ENCODE peak calls at places on chromosomes 12 and 14, in nine cellular contexts. One of them, this sample, is unnamed. For H3K27me3, the result is how much of the 10 kb centered on the place peaks cover.

GRCh38 chr14:53509227-53509822 is 356.2 kb upstream of the DDHD1 start:
- DNase-seq in cardiac muscle cell: peak
- DNase-seq in adrenal gland: no peak
- DNase-seq in body of pancreas: no peak
- DNase-seq in stomach: no peak
- DNase-seq in brain microvascular endothelial cell: no peak
- DNase-seq in sigmoid colon: peak
- DNase-seq in thyroid gland: peak
- DNase-seq in Peyer's patch: no peak
- DNase-seq in this sample: no peak

GRCh38 chr14:60249321-60250251 is 565 bp downstream of the PPM1A start:
- DNase-seq in stomach: peak
- DNase-seq in adrenal gland: peak
- DNase-seq in sigmoid colon: peak
- DNase-seq in body of pancreas: peak
- DNase-seq in brain microvascular endothelial cell: peak
- DNase-seq in Peyer's patch: peak
- DNase-seq in thyroid gland: peak
- DNase-seq in cardiac muscle cell: peak
- DNase-seq in this sample: peak

GRCh38 chr14:22599349-22599748 is 1.2 kb downstream of the ABHD4 start:
- DNase-seq in body of pancreas: no peak
- DNase-seq in thyroid gland: no peak
- DNase-seq in Peyer's patch: no peak
- DNase-seq in adrenal gland: no peak
- DNase-seq in sigmoid colon: no peak
- DNase-seq in stomach: no peak
- DNase-seq in cardiac muscle cell: no peak
- DNase-seq in brain microvascular endothelial cell: no peak
- DNase-seq in this sample: no peak

GRCh38 chr12:12671850-12672660 is 23.9 kb downstream of the GPR19 start:
- DNase-seq in body of pancreas: no peak
- DNase-seq in cardiac muscle cell: peak
- DNase-seq in stomach: no peak
- DNase-seq in brain microvascular endothelial cell: peak
- DNase-seq in Peyer's patch: no peak
- DNase-seq in sigmoid colon: no peak
- DNase-seq in thyroid gland: no peak
- DNase-seq in adrenal gland: no peak
- DNase-seq in this sample: no peak

GRCh38 chr12:128205758-128206157 is 61.2 kb upstream of the TMEM132C start:
- DNase-seq in sigmoid colon: no peak
- DNase-seq in cardiac muscle cell: no peak
- DNase-seq in stomach: no peak
- DNase-seq in body of pancreas: no peak
- DNase-seq in thyroid gland: no peak
- DNase-seq in brain microvascular endothelial cell: no peak
- DNase-seq in Peyer's patch: no peak
- DNase-seq in adrenal gland: no peak
- DNase-seq in this sample: no peak

GRCh38 chr12:43988838-43989560 is 153.1 kb downstream of the TMEM117 start:
- DNase-seq in sigmoid colon: no peak
- DNase-seq in brain microvascular endothelial cell: no peak
- DNase-seq in body of pancreas: no peak
- DNase-seq in cardiac muscle cell: no peak
- DNase-seq in adrenal gland: no peak
- DNase-seq in Peyer's patch: no peak
- DNase-seq in thyroid gland: no peak
- DNase-seq in stomach: no peak
- DNase-seq in this sample: no peak

GRCh38 chr14:88553886-88554457 is 835 bp downstream of the PTPN21 start:
- DNase-seq in brain microvascular endothelial cell: no peak
- DNase-seq in adrenal gland: peak
- DNase-seq in stomach: no peak
- DNase-seq in cardiac muscle cell: peak
- DNase-seq in Peyer's patch: no peak
- DNase-seq in sigmoid colon: no peak
- DNase-seq in body of pancreas: no peak
- DNase-seq in thyroid gland: peak
- DNase-seq in this sample: no peak

GRCh38 chr14:69475194-69475818 is 9.2 kb upstream of the PLEKHD1 start:
- DNase-seq in stomach: no peak
- DNase-seq in cardiac muscle cell: peak
- DNase-seq in thyroid gland: peak
- DNase-seq in brain microvascular endothelial cell: no peak
- DNase-seq in body of pancreas: no peak
- DNase-seq in Peyer's patch: no peak
- DNase-seq in sigmoid colon: no peak
- DNase-seq in adrenal gland: no peak
- DNase-seq in this sample: no peak

GRCh38 chr14:43356984-43357545 is 1150.0 kb downstream of the FSCB start:
- DNase-seq in sigmoid colon: no peak
- DNase-seq in Peyer's patch: no peak
- DNase-seq in cardiac muscle cell: no peak
- DNase-seq in stomach: no peak
- DNase-seq in body of pancreas: no peak
- DNase-seq in adrenal gland: no peak
- DNase-seq in thyroid gland: no peak
- DNase-seq in brain microvascular endothelial cell: no peak
- DNase-seq in this sample: no peak

DNA sequence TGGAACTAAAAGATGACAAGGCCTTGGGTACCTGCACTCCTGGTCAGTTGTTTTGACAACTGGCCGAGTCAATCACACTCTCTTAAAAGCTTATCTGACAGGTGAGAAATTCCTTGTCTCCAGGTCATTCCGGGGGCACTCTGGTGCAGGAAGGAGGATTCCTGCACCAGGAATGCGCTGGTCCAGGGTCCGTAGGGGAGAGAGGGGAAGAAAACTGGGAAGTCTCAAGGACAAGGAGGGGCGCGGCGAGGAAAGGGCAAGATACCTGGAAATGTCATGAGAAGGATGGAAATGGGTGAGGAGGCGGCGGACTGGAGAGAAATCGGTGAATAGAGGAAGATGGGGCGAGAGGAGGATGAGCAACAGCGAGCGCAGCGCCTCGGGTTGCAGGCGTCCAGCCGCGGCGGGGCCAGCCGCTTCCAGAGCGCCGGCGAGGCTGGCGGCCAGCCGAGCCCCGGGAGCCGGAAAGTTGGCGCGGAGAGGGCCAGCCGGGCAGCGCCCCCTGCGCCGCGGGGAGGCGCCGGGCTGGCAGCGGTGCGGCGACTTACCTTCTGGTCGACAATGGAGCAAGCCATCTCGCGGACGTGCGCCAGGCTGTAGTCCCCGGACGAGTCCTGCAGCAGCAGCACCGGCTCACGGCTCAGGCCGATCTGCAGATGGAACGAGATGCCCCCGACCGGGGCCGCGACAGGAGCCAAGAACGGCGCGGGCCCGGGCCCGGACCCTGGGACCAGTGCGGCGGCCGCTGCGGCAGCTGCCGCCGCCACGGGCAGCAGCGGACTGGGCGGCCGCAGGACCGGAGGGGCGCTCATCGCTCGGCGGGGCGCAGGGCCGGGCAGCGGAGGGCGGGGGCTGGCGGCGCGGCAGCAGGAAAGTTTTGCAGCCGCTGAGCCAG is 699 bp downstream of the PRKD1 start:
- DNase-seq in sigmoid colon: peak
- DNase-seq in cardiac muscle cell: peak
- DNase-seq in adrenal gland: peak
- DNase-seq in brain microvascular endothelial cell: peak
- DNase-seq in body of pancreas: peak
- DNase-seq in Peyer's patch: peak
- DNase-seq in thyroid gland: peak
- DNase-seq in stomach: peak
- DNase-seq in this sample: peak
- H3K4me3 ChIP-seq in sigmoid colon: peak
- H3K4me3 ChIP-seq in cardiac muscle cell: peak
- H3K4me3 ChIP-seq in adrenal gland: peak
- H3K4me3 ChIP-seq in brain microvascular endothelial cell: peak
- H3K4me3 ChIP-seq in body of pancreas: peak
- H3K4me3 ChIP-seq in Peyer's patch: peak
- H3K4me3 ChIP-seq in thyroid gland: peak
- H3K4me3 ChIP-seq in stomach: peak
- H3K4me3 ChIP-seq in this sample: no peak

GRCh38 chr12:116878567-116879508 is 2.4 kb downstream of the HRK start:
- DNase-seq in thyroid gland: no peak
- DNase-seq in body of pancreas: no peak
- DNase-seq in stomach: no peak
- DNase-seq in brain microvascular endothelial cell: no peak
- DNase-seq in adrenal gland: no peak
- DNase-seq in Peyer's patch: no peak
- DNase-seq in cardiac muscle cell: peak
- DNase-seq in sigmoid colon: no peak
- DNase-seq in this sample: no peak
- H3K27me3 ChIP-seq in thyroid gland: under half
- H3K27me3 ChIP-seq in body of pancreas: under half
- H3K27me3 ChIP-seq in stomach: half or more
- H3K27me3 ChIP-seq in brain microvascular endothelial cell: half or more
- H3K27me3 ChIP-seq in adrenal gland: under half
- H3K27me3 ChIP-seq in Peyer's patch: under half
- H3K27me3 ChIP-seq in cardiac muscle cell: half or more
- H3K27me3 ChIP-seq in sigmoid colon: half or more
- H3K27me3 ChIP-seq in this sample: under half

DNA sequence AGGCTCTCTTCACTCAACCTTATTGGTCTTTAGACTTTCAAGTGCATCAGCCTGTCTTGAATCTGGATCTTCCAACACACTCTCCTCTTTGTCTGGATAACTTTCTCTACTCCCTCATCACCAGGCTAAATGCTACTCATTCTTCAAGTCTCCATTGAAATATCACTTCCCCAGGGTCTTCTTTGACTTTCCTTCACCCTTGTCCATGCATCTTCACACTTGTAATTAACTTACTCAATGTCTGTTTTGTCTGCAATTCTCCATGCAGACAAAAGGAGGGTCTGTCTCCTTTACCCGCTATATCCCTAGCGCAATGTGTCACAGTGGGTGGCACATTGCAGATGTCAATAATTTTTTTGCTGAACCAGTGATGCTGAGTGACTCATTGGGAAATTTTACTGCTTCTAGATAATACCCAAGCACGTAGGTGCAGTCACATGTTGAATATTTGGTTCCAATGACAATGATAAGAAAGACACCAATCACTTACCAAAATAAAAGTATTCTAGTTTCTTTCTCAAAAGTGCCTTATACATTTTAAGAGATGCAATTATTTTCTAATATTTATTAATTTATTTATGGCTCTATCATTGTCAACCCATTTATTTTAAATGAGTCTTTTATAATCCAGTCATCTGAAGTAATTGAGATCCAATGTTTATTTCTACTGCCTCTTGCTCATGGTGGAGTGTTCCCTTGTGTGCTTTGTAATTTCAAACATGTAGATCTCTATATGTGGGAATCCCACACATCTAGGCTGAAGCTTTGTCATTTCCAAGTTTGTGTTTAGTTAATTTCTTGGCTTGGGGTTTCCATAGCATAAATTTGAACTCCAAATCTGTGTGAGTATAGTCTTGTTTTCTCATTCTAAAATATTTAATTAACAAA is 21.7 kb upstream of the RFC5 start:
- DNase-seq in sigmoid colon: no peak
- DNase-seq in stomach: no peak
- DNase-seq in cardiac muscle cell: no peak
- DNase-seq in Peyer's patch: no peak
- DNase-seq in body of pancreas: no peak
- DNase-seq in adrenal gland: no peak
- DNase-seq in brain microvascular endothelial cell: no peak
- DNase-seq in thyroid gland: no peak
- DNase-seq in this sample: no peak
- TF ChIP-seq CTCF in sigmoid colon: no peak
- TF ChIP-seq CTCF in stomach: no peak
- TF ChIP-seq CTCF in cardiac muscle cell: no peak
- TF ChIP-seq CTCF in Peyer's patch: no peak
- TF ChIP-seq CTCF in body of pancreas: no peak
- TF ChIP-seq CTCF in adrenal gland: no peak
- TF ChIP-seq CTCF in brain microvascular endothelial cell: no peak
- TF ChIP-seq CTCF in thyroid gland: no peak
- TF ChIP-seq CTCF in this sample: no peak

DNA sequence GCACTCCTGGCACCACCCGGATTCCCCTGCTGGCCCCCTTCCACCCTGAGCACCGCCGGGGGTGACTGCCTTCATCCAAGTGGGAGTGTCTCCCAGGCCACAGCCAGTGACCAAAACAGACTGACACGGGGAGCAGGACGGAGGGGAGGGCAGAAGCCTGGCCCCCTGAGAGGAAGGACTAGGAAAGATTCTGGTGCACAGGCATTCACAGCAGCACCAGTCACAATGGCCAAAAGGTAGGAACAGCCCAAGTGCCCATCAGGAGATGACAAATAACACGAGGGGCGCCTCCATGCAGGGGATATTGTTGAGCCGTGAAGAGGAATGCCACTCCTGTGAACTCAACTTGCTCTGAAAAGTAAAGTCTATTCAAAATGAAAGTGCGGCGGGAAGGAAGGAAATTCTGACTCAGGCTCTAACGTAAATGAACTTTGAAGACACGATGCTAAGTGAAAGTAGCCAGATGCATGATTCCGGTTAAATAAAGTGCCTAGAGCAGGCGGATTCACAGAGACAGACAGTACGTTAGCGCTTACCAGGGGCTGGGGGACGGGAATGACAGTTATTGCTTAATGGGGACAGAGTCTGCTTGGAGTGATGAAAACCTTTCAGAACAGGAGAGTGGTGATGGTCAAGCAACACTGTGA is 146.1 kb upstream of the NCOR2 start:
- DNase-seq in sigmoid colon: peak
- DNase-seq in body of pancreas: no peak
- DNase-seq in adrenal gland: peak
- DNase-seq in stomach: peak
- DNase-seq in thyroid gland: peak
- DNase-seq in Peyer's patch: no peak
- DNase-seq in brain microvascular endothelial cell: peak
- DNase-seq in cardiac muscle cell: peak
- DNase-seq in this sample: peak
- H3K4me3 ChIP-seq in sigmoid colon: peak
- H3K4me3 ChIP-seq in body of pancreas: no peak
- H3K4me3 ChIP-seq in adrenal gland: no peak
- H3K4me3 ChIP-seq in stomach: peak
- H3K4me3 ChIP-seq in thyroid gland: peak
- H3K4me3 ChIP-seq in Peyer's patch: peak
- H3K4me3 ChIP-seq in brain microvascular endothelial cell: peak
- H3K4me3 ChIP-seq in cardiac muscle cell: no peak
- H3K4me3 ChIP-seq in this sample: peak

GRCh38 chr12:122345042-122345441 is 77.4 kb downstream of the CLIP1 start:
- DNase-seq in Peyer's patch: no peak
- DNase-seq in sigmoid colon: no peak
- DNase-seq in body of pancreas: no peak
- DNase-seq in brain microvascular endothelial cell: no peak
- DNase-seq in adrenal gland: no peak
- DNase-seq in thyroid gland: no peak
- DNase-seq in stomach: no peak
- DNase-seq in cardiac muscle cell: no peak
- DNase-seq in this sample: no peak
- H3K27me3 ChIP-seq in Peyer's patch: under half
- H3K27me3 ChIP-seq in sigmoid colon: under half
- H3K27me3 ChIP-seq in body of pancreas: under half
- H3K27me3 ChIP-seq in brain microvascular endothelial cell: under half
- H3K27me3 ChIP-seq in adrenal gland: under half
- H3K27me3 ChIP-seq in thyroid gland: under half
- H3K27me3 ChIP-seq in stomach: under half
- H3K27me3 ChIP-seq in cardiac muscle cell: under half
- H3K27me3 ChIP-seq in this sample: under half